ENCODE peak calls at places on chromosomes 5 and 9, in nine cellular contexts. One of them, this sample, is unnamed.

GRCh38 chr9:77807295-77807694 is 159.2 kb upstream of the GNA14 start:
- DNase-seq in fibroblast of villous mesenchyme: peak
- DNase-seq in endothelial cell of umbilical vein: peak
- DNase-seq in neural crest cell: no peak
- DNase-seq in neuronal stem cell: no peak
- DNase-seq in A172: peak
- DNase-seq in HT-29: peak
- DNase-seq in stimulated activated CD4-positive, alpha-beta T cell treated with anti-CD3 and anti-CD28 coated beads, Interleukin-2, amount 100 ng/mL, for 24 hours: no peak
- DNase-seq in hepatocyte: peak
- DNase-seq in this sample: no peak

GRCh38 chr5:23473915-23474679 is 33.3 kb upstream of the PRDM9 start:
- DNase-seq in stimulated activated CD4-positive, alpha-beta T cell treated with anti-CD3 and anti-CD28 coated beads, Interleukin-2, amount 100 ng/mL, for 24 hours: no peak
- DNase-seq in fibroblast of villous mesenchyme: no peak
- DNase-seq in neuronal stem cell: no peak
- DNase-seq in A172: no peak
- DNase-seq in endothelial cell of umbilical vein: no peak
- DNase-seq in hepatocyte: no peak
- DNase-seq in neural crest cell: no peak
- DNase-seq in HT-29: no peak
- DNase-seq in this sample: no peak

GRCh38 chr5:67639311-67639710 is 442.7 kb upstream of the CD180 start:
- DNase-seq in hepatocyte: no peak
- DNase-seq in endothelial cell of umbilical vein: no peak
- DNase-seq in neuronal stem cell: no peak
- DNase-seq in A172: no peak
- DNase-seq in stimulated activated CD4-positive, alpha-beta T cell treated with anti-CD3 and anti-CD28 coated beads, Interleukin-2, amount 100 ng/mL, for 24 hours: no peak
- DNase-seq in HT-29: no peak
- DNase-seq in neural crest cell: no peak
- DNase-seq in fibroblast of villous mesenchyme: peak
- DNase-seq in this sample: no peak

GRCh38 chr9:123049589-123050222 is 16.2 kb downstream of the GPR21 start:
- DNase-seq in A172: peak
- DNase-seq in neural crest cell: no peak
- DNase-seq in neuronal stem cell: no peak
- DNase-seq in stimulated activated CD4-positive, alpha-beta T cell treated with anti-CD3 and anti-CD28 coated beads, Interleukin-2, amount 100 ng/mL, for 24 hours: no peak
- DNase-seq in fibroblast of villous mesenchyme: peak
- DNase-seq in HT-29: no peak
- DNase-seq in hepatocyte: peak
- DNase-seq in endothelial cell of umbilical vein: peak
- DNase-seq in this sample: no peak

GRCh38 chr9:127855522-127855921 is 1.1 kb upstream of the ENG start:
- DNase-seq in neural crest cell: no peak
- DNase-seq in HT-29: no peak
- DNase-seq in A172: no peak
- DNase-seq in endothelial cell of umbilical vein: no peak
- DNase-seq in stimulated activated CD4-positive, alpha-beta T cell treated with anti-CD3 and anti-CD28 coated beads, Interleukin-2, amount 100 ng/mL, for 24 hours: no peak
- DNase-seq in neuronal stem cell: no peak
- DNase-seq in fibroblast of villous mesenchyme: no peak
- DNase-seq in hepatocyte: no peak
- DNase-seq in this sample: no peak

GRCh38 chr9:3012245-3012644 is 168.3 kb upstream of the PUM3 start:
- DNase-seq in hepatocyte: no peak
- DNase-seq in endothelial cell of umbilical vein: no peak
- DNase-seq in A172: no peak
- DNase-seq in stimulated activated CD4-positive, alpha-beta T cell treated with anti-CD3 and anti-CD28 coated beads, Interleukin-2, amount 100 ng/mL, for 24 hours: no peak
- DNase-seq in neuronal stem cell: no peak
- DNase-seq in neural crest cell: no peak
- DNase-seq in fibroblast of villous mesenchyme: no peak
- DNase-seq in HT-29: no peak
- DNase-seq in this sample: no peak

GRCh38 chr9:77017505-77017894 is 2.0 kb upstream of the FOXB2 start:
- DNase-seq in stimulated activated CD4-positive, alpha-beta T cell treated with anti-CD3 and anti-CD28 coated beads, Interleukin-2, amount 100 ng/mL, for 24 hours: no peak
- DNase-seq in HT-29: no peak
- DNase-seq in hepatocyte: no peak
- DNase-seq in neuronal stem cell: no peak
- DNase-seq in neural crest cell: no peak
- DNase-seq in endothelial cell of umbilical vein: no peak
- DNase-seq in fibroblast of villous mesenchyme: no peak
- DNase-seq in A172: no peak
- DNase-seq in this sample: no peak

GRCh38 chr9:107723015-107723414 is 233.4 kb upstream of the KLF4 start:
- DNase-seq in HT-29: no peak
- DNase-seq in fibroblast of villous mesenchyme: no peak
- DNase-seq in stimulated activated CD4-positive, alpha-beta T cell treated with anti-CD3 and anti-CD28 coated beads, Interleukin-2, amount 100 ng/mL, for 24 hours: no peak
- DNase-seq in neural crest cell: no peak
- DNase-seq in endothelial cell of umbilical vein: no peak
- DNase-seq in A172: no peak
- DNase-seq in hepatocyte: no peak
- DNase-seq in neuronal stem cell: no peak
- DNase-seq in this sample: no peak

GRCh38 chr9:12640021-12640587 is 53.1 kb upstream of the TYRP1 start:
- DNase-seq in A172: peak
- DNase-seq in endothelial cell of umbilical vein: peak
- DNase-seq in hepatocyte: peak
- DNase-seq in stimulated activated CD4-positive, alpha-beta T cell treated with anti-CD3 and anti-CD28 coated beads, Interleukin-2, amount 100 ng/mL, for 24 hours: no peak
- DNase-seq in neuronal stem cell: peak
- DNase-seq in neural crest cell: no peak
- DNase-seq in HT-29: peak
- DNase-seq in fibroblast of villous mesenchyme: peak
- DNase-seq in this sample: no peak

GRCh38 chr9:19137282-19137681 is 10.0 kb upstream of the PLIN2 start:
- DNase-seq in neural crest cell: no peak
- DNase-seq in endothelial cell of umbilical vein: no peak
- DNase-seq in hepatocyte: no peak
- DNase-seq in HT-29: no peak
- DNase-seq in neuronal stem cell: no peak
- DNase-seq in fibroblast of villous mesenchyme: peak
- DNase-seq in A172: no peak
- DNase-seq in stimulated activated CD4-positive, alpha-beta T cell treated with anti-CD3 and anti-CD28 coated beads, Interleukin-2, amount 100 ng/mL, for 24 hours: no peak
- DNase-seq in this sample: no peak

GRCh38 chr5:178388381-178389030 is 155.9 kb upstream of the PHYKPL start:
- DNase-seq in stimulated activated CD4-positive, alpha-beta T cell treated with anti-CD3 and anti-CD28 coated beads, Interleukin-2, amount 100 ng/mL, for 24 hours: no peak
- DNase-seq in neural crest cell: no peak
- DNase-seq in A172: peak
- DNase-seq in endothelial cell of umbilical vein: no peak
- DNase-seq in neuronal stem cell: no peak
- DNase-seq in fibroblast of villous mesenchyme: no peak
- DNase-seq in HT-29: no peak
- DNase-seq in hepatocyte: peak
- DNase-seq in this sample: peak

GRCh38 chr9:2242778-2243395 is 227.7 kb downstream of the SMARCA2 start:
- DNase-seq in A172: no peak
- DNase-seq in neural crest cell: peak
- DNase-seq in HT-29: peak
- DNase-seq in endothelial cell of umbilical vein: peak
- DNase-seq in stimulated activated CD4-positive, alpha-beta T cell treated with anti-CD3 and anti-CD28 coated beads, Interleukin-2, amount 100 ng/mL, for 24 hours: no peak
- DNase-seq in hepatocyte: peak
- DNase-seq in fibroblast of villous mesenchyme: no peak
- DNase-seq in neuronal stem cell: no peak
- DNase-seq in this sample: no peak

GRCh38 chr5:130335116-130335515 is 430.9 kb downstream of the CHSY3 start:
- DNase-seq in neural crest cell: no peak
- DNase-seq in stimulated activated CD4-positive, alpha-beta T cell treated with anti-CD3 and anti-CD28 coated beads, Interleukin-2, amount 100 ng/mL, for 24 hours: no peak
- DNase-seq in A172: peak
- DNase-seq in endothelial cell of umbilical vein: peak
- DNase-seq in neuronal stem cell: no peak
- DNase-seq in hepatocyte: no peak
- DNase-seq in fibroblast of villous mesenchyme: peak
- DNase-seq in HT-29: no peak
- DNase-seq in this sample: no peak

GRCh38 chr9:90861826-90862740 is 60.5 kb downstream of the SYK start:
- DNase-seq in fibroblast of villous mesenchyme: no peak
- DNase-seq in HT-29: no peak
- DNase-seq in A172: no peak
- DNase-seq in neural crest cell: no peak
- DNase-seq in endothelial cell of umbilical vein: no peak
- DNase-seq in hepatocyte: no peak
- DNase-seq in stimulated activated CD4-positive, alpha-beta T cell treated with anti-CD3 and anti-CD28 coated beads, Interleukin-2, amount 100 ng/mL, for 24 hours: no peak
- DNase-seq in neuronal stem cell: no peak
- DNase-seq in this sample: no peak

GRCh38 chr5:131973089-131973712 is 27.7 kb upstream of the MEIKIN start:
- DNase-seq in neuronal stem cell: no peak
- DNase-seq in neural crest cell: no peak
- DNase-seq in endothelial cell of umbilical vein: no peak
- DNase-seq in A172: no peak
- DNase-seq in stimulated activated CD4-positive, alpha-beta T cell treated with anti-CD3 and anti-CD28 coated beads, Interleukin-2, amount 100 ng/mL, for 24 hours: no peak
- DNase-seq in HT-29: no peak
- DNase-seq in fibroblast of villous mesenchyme: no peak
- DNase-seq in hepatocyte: no peak
- DNase-seq in this sample: no peak

GRCh38 chr5:138952962-138953361 is 77.8 kb upstream of the LRRTM2 start:
- DNase-seq in hepatocyte: no peak
- DNase-seq in neural crest cell: no peak
- DNase-seq in A172: no peak
- DNase-seq in stimulated activated CD4-positive, alpha-beta T cell treated with anti-CD3 and anti-CD28 coated beads, Interleukin-2, amount 100 ng/mL, for 24 hours: no peak
- DNase-seq in neuronal stem cell: no peak
- DNase-seq in HT-29: no peak
- DNase-seq in fibroblast of villous mesenchyme: no peak
- DNase-seq in endothelial cell of umbilical vein: no peak
- DNase-seq in this sample: no peak

GRCh38 chr9:131915181-131915580 is 164.5 kb downstream of the MED27 start:
- DNase-seq in fibroblast of villous mesenchyme: no peak
- DNase-seq in stimulated activated CD4-positive, alpha-beta T cell treated with anti-CD3 and anti-CD28 coated beads, Interleukin-2, amount 100 ng/mL, for 24 hours: no peak
- DNase-seq in endothelial cell of umbilical vein: no peak
- DNase-seq in A172: no peak
- DNase-seq in hepatocyte: no peak
- DNase-seq in HT-29: no peak
- DNase-seq in neuronal stem cell: no peak
- DNase-seq in neural crest cell: no peak
- DNase-seq in this sample: no peak

GRCh38 chr9:95316794-95317118 is 753 bp downstream of the FANCC start:
- DNase-seq in A172: peak
- DNase-seq in fibroblast of villous mesenchyme: peak
- DNase-seq in neural crest cell: peak
- DNase-seq in neuronal stem cell: peak
- DNase-seq in endothelial cell of umbilical vein: peak
- DNase-seq in hepatocyte: peak
- DNase-seq in HT-29: peak
- DNase-seq in stimulated activated CD4-positive, alpha-beta T cell treated with anti-CD3 and anti-CD28 coated beads, Interleukin-2, amount 100 ng/mL, for 24 hours: no peak
- DNase-seq in this sample: peak

GRCh38 chr9:76336027-76336426 is 58.2 kb downstream of the RFK start:
- DNase-seq in stimulated activated CD4-positive, alpha-beta T cell treated with anti-CD3 and anti-CD28 coated beads, Interleukin-2, amount 100 ng/mL, for 24 hours: no peak
- DNase-seq in fibroblast of villous mesenchyme: no peak
- DNase-seq in endothelial cell of umbilical vein: no peak
- DNase-seq in neural crest cell: no peak
- DNase-seq in neuronal stem cell: no peak
- DNase-seq in hepatocyte: no peak
- DNase-seq in A172: no peak
- DNase-seq in HT-29: no peak
- DNase-seq in this sample: no peak

GRCh38 chr9:111728143-111728542 is 66.6 kb downstream of the SHOC1 start:
- DNase-seq in neural crest cell: no peak
- DNase-seq in endothelial cell of umbilical vein: peak
- DNase-seq in HT-29: no peak
- DNase-seq in fibroblast of villous mesenchyme: no peak
- DNase-seq in neuronal stem cell: no peak
- DNase-seq in stimulated activated CD4-positive, alpha-beta T cell treated with anti-CD3 and anti-CD28 coated beads, Interleukin-2, amount 100 ng/mL, for 24 hours: no peak
- DNase-seq in hepatocyte: no peak
- DNase-seq in A172: no peak
- DNase-seq in this sample: no peak

This sample was measured in kidney.